ENCODE peak calls at places on chromosomes 7 and 10, in eight cellular contexts. One of them, this sample, is unnamed.

GRCh38 chr10:99304027-99304856 is 24.9 kb upstream of the CNNM1 start:
- DNase-seq in AG04450: no peak
- DNase-seq in AG10803: peak
- DNase-seq in HL-60: no peak
- DNase-seq in GM23338: no peak
- DNase-seq in GM12865: no peak
- DNase-seq in epithelial cell of esophagus: no peak
- DNase-seq in Caco-2: peak
- DNase-seq in this sample: no peak

GRCh38 chr10:113000876-113001598 is 51.0 kb downstream of the TCF7L2 start:
- DNase-seq in Caco-2: peak
- DNase-seq in HL-60: no peak
- DNase-seq in AG10803: peak
- DNase-seq in AG04450: no peak
- DNase-seq in GM23338: peak
- DNase-seq in epithelial cell of esophagus: peak
- DNase-seq in GM12865: no peak
- DNase-seq in this sample: no peak

GRCh38 chr10:128084364-128084763 is 41.9 kb downstream of the MKI67 start:
- DNase-seq in AG04450: no peak
- DNase-seq in HL-60: no peak
- DNase-seq in GM23338: no peak
- DNase-seq in epithelial cell of esophagus: no peak
- DNase-seq in GM12865: no peak
- DNase-seq in AG10803: no peak
- DNase-seq in Caco-2: no peak
- DNase-seq in this sample: no peak

GRCh38 chr7:76020031-76020714 is 25.8 kb upstream of the TMEM120A start:
- DNase-seq in GM23338: peak
- DNase-seq in epithelial cell of esophagus: peak
- DNase-seq in HL-60: peak
- DNase-seq in Caco-2: peak
- DNase-seq in AG10803: peak
- DNase-seq in AG04450: peak
- DNase-seq in GM12865: peak
- DNase-seq in this sample: peak

GRCh38 chr7:100600222-100601038 is 1.7 kb upstream of the PCOLCE start:
- DNase-seq in GM12865: no peak
- DNase-seq in HL-60: no peak
- DNase-seq in GM23338: peak
- DNase-seq in epithelial cell of esophagus: no peak
- DNase-seq in AG10803: no peak
- DNase-seq in Caco-2: no peak
- DNase-seq in AG04450: no peak
- DNase-seq in this sample: no peak

GRCh38 chr10:123578721-123579120 is 87.4 kb upstream of the GPR26 start:
- DNase-seq in epithelial cell of esophagus: no peak
- DNase-seq in AG04450: no peak
- DNase-seq in AG10803: no peak
- DNase-seq in HL-60: no peak
- DNase-seq in GM12865: no peak
- DNase-seq in Caco-2: no peak
- DNase-seq in GM23338: no peak
- DNase-seq in this sample: no peak

GRCh38 chr10:83862723-83863122 is 276.6 kb upstream of the GHITM start:
- DNase-seq in Caco-2: no peak
- DNase-seq in HL-60: no peak
- DNase-seq in epithelial cell of esophagus: no peak
- DNase-seq in GM12865: no peak
- DNase-seq in AG04450: no peak
- DNase-seq in AG10803: no peak
- DNase-seq in GM23338: no peak
- DNase-seq in this sample: no peak

GRCh38 chr10:86225098-86225782 is 141.4 kb downstream of the GRID1 start:
- DNase-seq in HL-60: peak
- DNase-seq in GM12865: no peak
- DNase-seq in AG10803: peak
- DNase-seq in epithelial cell of esophagus: peak
- DNase-seq in GM23338: no peak
- DNase-seq in Caco-2: no peak
- DNase-seq in AG04450: no peak
- DNase-seq in this sample: peak

DNA sequence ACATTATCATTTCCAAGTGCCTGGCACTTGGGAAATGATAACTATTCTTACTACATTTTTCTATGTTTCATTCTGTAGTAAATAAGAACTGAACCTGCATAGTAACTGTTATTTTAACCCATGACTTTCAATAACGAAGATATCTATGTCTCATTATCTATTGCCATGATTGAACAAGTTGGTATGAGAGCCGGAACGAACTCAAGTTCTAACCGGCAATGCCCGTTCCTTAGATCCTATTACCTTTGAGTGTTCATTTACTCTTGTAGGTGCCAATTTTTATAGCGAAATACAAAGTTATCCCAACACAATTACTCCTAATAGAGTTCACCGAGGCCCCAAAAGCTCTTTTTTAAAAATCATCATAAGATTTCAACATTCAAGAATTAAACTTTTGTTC is 885 bp upstream of the MET start:
- DNase-seq in HL-60: no peak
- DNase-seq in GM23338: no peak
- DNase-seq in AG04450: no peak
- DNase-seq in AG10803: no peak
- DNase-seq in Caco-2: no peak
- DNase-seq in epithelial cell of esophagus: peak
- DNase-seq in GM12865: no peak
- DNase-seq in this sample: no peak
- H3K4me3 ChIP-seq in HL-60: no peak
- H3K4me3 ChIP-seq in GM23338: peak
- H3K4me3 ChIP-seq in AG04450: no peak
- H3K4me3 ChIP-seq in AG10803: no peak
- H3K4me3 ChIP-seq in Caco-2: no peak
- H3K4me3 ChIP-seq in epithelial cell of esophagus: peak
- H3K4me3 ChIP-seq in GM12865: no peak
- H3K4me3 ChIP-seq in this sample: no peak

DNA sequence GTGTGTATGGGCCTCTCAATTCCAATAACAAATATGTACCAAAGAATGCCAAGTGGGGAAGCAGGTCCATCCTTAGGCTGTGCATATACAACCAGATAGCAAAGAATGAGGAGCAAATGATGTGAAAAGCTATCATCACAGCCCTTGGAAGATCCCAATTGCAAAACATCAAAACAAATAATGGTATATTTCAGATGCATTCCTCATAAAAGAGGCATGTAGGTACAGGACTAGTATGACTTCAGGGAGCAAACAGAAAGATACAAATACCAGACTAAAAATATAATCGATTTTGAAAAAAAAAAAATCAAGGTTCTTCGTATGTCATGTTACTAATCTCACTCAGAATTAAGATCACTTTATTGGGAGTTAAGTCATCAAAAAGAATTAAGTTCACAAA is 18.5 kb upstream of the SPOCK2 start:
- DNase-seq in AG04450: no peak
- DNase-seq in AG10803: no peak
- DNase-seq in HL-60: no peak
- DNase-seq in Caco-2: no peak
- DNase-seq in epithelial cell of esophagus: peak
- DNase-seq in GM23338: no peak
- DNase-seq in GM12865: no peak
- DNase-seq in this sample: no peak
- H3K4me3 ChIP-seq in AG04450: no peak
- H3K4me3 ChIP-seq in AG10803: no peak
- H3K4me3 ChIP-seq in HL-60: no peak
- H3K4me3 ChIP-seq in Caco-2: no peak
- H3K4me3 ChIP-seq in epithelial cell of esophagus: no peak
- H3K4me3 ChIP-seq in GM23338: no peak
- H3K4me3 ChIP-seq in GM12865: no peak
- H3K4me3 ChIP-seq in this sample: no peak

GRCh38 chr10:89302628-89303027 is 782 bp downstream of the IFIT2 start:
- DNase-seq in epithelial cell of esophagus: peak
- DNase-seq in HL-60: no peak
- DNase-seq in AG10803: peak
- DNase-seq in AG04450: no peak
- DNase-seq in Caco-2: no peak
- DNase-seq in GM23338: no peak
- DNase-seq in GM12865: no peak
- DNase-seq in this sample: peak
- H3K4me3 ChIP-seq in epithelial cell of esophagus: no peak
- H3K4me3 ChIP-seq in HL-60: peak
- H3K4me3 ChIP-seq in AG10803: peak
- H3K4me3 ChIP-seq in AG04450: peak
- H3K4me3 ChIP-seq in Caco-2: no peak
- H3K4me3 ChIP-seq in GM23338: no peak
- H3K4me3 ChIP-seq in GM12865: peak
- H3K4me3 ChIP-seq in this sample: peak

DNA sequence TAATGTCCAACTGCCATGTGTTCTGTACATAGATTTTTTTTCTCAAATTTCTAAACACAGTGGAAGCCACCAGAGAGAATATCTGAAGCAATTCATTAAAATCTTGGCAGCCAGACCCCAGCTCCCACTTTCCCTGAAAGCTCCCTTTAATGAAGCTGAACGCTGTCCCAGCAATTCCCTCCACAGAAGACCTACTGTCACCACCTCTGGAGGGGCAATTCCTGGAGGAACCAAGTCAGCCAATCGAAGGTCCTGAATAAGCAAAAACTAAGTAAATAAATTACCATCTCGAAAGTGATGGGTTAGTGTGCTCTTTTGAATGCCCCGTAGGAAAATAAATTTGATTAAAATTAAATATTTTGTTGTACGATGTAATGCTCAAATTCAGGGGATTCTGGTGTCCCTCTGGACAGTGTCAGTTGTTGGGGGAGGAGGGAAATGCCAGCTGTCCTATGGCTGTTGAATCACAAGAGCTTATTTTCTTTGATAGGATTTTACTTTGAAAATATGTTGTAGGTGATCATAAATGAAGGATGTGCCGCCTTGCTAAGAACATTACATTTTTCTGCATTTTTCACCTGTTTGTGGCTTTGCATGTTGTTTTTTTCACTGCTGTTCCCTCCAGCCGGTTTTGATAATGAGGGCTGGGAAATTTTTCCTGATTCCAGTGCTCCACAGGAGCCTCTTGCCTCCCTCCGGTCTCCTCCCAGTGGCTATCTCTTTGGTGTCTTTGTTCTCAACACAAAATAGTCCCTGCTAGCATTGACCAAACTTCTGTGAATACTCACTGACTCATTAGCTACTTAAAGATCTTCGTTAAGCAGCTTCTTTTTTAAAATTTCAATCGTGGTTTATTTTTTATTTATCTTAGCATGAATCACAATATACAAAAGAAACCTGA is 9.3 kb upstream of the GSAP start:
- DNase-seq in AG10803: peak
- DNase-seq in Caco-2: no peak
- DNase-seq in HL-60: no peak
- DNase-seq in epithelial cell of esophagus: peak
- DNase-seq in AG04450: peak
- DNase-seq in GM23338: peak
- DNase-seq in GM12865: peak
- DNase-seq in this sample: peak
- H3K4me3 ChIP-seq in AG10803: peak
- H3K4me3 ChIP-seq in Caco-2: no peak
- H3K4me3 ChIP-seq in HL-60: no peak
- H3K4me3 ChIP-seq in epithelial cell of esophagus: no peak
- H3K4me3 ChIP-seq in AG04450: peak
- H3K4me3 ChIP-seq in GM23338: peak
- H3K4me3 ChIP-seq in GM12865: peak
- H3K4me3 ChIP-seq in this sample: no peak

GRCh38 chr7:73394416-73394815 is 39.2 kb upstream of the FZD9 start:
- DNase-seq in epithelial cell of esophagus: no peak
- DNase-seq in AG10803: no peak
- DNase-seq in HL-60: no peak
- DNase-seq in GM12865: no peak
- DNase-seq in Caco-2: no peak
- DNase-seq in GM23338: no peak
- DNase-seq in AG04450: no peak
- DNase-seq in this sample: no peak

GRCh38 chr7:73397936-73398335 is 35.6 kb upstream of the FZD9 start:
- DNase-seq in epithelial cell of esophagus: no peak
- DNase-seq in AG04450: no peak
- DNase-seq in HL-60: no peak
- DNase-seq in AG10803: no peak
- DNase-seq in Caco-2: no peak
- DNase-seq in GM23338: no peak
- DNase-seq in GM12865: no peak
- DNase-seq in this sample: no peak

GRCh38 chr7:73395538-73396503 is 37.8 kb upstream of the FZD9 start:
- DNase-seq in GM23338: no peak
- DNase-seq in HL-60: no peak
- DNase-seq in Caco-2: no peak
- DNase-seq in AG10803: no peak
- DNase-seq in epithelial cell of esophagus: no peak
- DNase-seq in GM12865: no peak
- DNase-seq in AG04450: no peak
- DNase-seq in this sample: no peak

DNA sequence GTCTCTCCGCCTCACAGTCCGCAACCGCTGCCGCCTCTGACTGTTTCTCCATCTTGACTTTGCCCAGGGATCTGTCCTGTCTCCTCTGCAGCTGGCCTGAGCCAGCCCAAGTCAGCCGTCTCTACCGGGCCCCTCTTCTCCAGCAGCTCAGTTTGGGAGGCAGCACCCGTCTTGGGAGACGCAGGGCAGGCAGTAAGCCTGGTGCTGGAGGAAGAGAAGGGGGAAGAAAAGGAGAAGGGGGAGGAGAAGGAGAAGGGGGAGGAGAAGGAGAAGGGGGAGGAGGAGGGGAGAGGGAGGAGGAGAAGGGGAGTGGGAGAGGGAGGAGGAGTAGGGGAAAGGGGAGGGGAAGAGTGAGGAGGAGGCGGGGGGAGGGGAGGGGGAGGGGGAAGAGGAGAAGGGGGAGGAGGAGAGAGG is 36.0 kb upstream of the FZD9 start:
- DNase-seq in HL-60: no peak
- DNase-seq in GM12865: no peak
- DNase-seq in Caco-2: no peak
- DNase-seq in epithelial cell of esophagus: no peak
- DNase-seq in GM23338: peak
- DNase-seq in AG04450: no peak
- DNase-seq in AG10803: no peak
- DNase-seq in this sample: no peak
- H3K4me3 ChIP-seq in HL-60: no peak
- H3K4me3 ChIP-seq in GM12865: no peak
- H3K4me3 ChIP-seq in Caco-2: no peak
- H3K4me3 ChIP-seq in epithelial cell of esophagus: no peak
- H3K4me3 ChIP-seq in GM23338: peak
- H3K4me3 ChIP-seq in AG04450: no peak
- H3K4me3 ChIP-seq in AG10803: no peak
- H3K4me3 ChIP-seq in this sample: no peak

DNA sequence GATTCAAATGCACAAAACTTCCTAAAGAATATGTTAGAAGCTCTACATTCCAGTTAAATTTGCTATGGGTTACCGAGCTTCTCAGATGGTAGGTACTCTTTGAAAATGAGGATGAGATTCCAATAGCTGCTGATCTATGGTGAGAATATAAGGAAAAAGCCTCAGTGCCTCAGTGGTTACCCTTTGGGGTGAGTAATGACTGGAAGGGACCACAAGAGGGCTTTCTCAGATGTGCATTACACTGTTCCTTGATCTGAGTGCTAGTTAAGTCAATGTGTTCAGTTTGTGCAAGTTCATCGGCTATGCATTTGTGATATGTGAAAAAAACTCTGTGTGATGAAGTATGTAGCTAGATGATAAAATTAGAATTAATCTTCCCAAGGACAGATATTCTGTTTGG is 3.5 kb downstream of the NRCAM start:
- DNase-seq in AG10803: peak
- DNase-seq in GM23338: peak
- DNase-seq in epithelial cell of esophagus: peak
- DNase-seq in HL-60: no peak
- DNase-seq in GM12865: peak
- DNase-seq in Caco-2: peak
- DNase-seq in AG04450: no peak
- DNase-seq in this sample: peak
- H3K4me3 ChIP-seq in AG10803: no peak
- H3K4me3 ChIP-seq in GM23338: no peak
- H3K4me3 ChIP-seq in epithelial cell of esophagus: no peak
- H3K4me3 ChIP-seq in HL-60: no peak
- H3K4me3 ChIP-seq in GM12865: no peak
- H3K4me3 ChIP-seq in Caco-2: no peak
- H3K4me3 ChIP-seq in AG04450: no peak
- H3K4me3 ChIP-seq in this sample: no peak

This sample was measured in cardiac fibroblast.